ENCODE peak calls at places on chromosomes 11 and 22, in six cellular contexts. One of them, this sample, is unnamed.

GRCh38 chr11:98568011-98568410 is 452.7 kb upstream of the CNTN5 start:
- DNase-seq in Peyer's patch: no peak
- DNase-seq in ovary: no peak
- DNase-seq in upper lobe of right lung: no peak
- DNase-seq in psoas muscle: no peak
- DNase-seq in transverse colon: no peak
- DNase-seq in this sample: no peak

GRCh38 chr11:35525501-35526175 is at the start of gene PAMR1:
- DNase-seq in Peyer's patch: peak; percentile 51
- DNase-seq in ovary: peak; percentile 21
- DNase-seq in upper lobe of right lung: peak; percentile 66
- DNase-seq in psoas muscle: peak; percentile 57
- DNase-seq in transverse colon: peak; percentile 29
- DNase-seq in this sample: peak; percentile 77

GRCh38 chr11:10394229-10395100 is 60.6 kb upstream of the AMPD3 start:
- DNase-seq in Peyer's patch: no peak
- DNase-seq in ovary: no peak
- DNase-seq in upper lobe of right lung: no peak
- DNase-seq in psoas muscle: no peak
- DNase-seq in transverse colon: no peak
- DNase-seq in this sample: no peak

GRCh38 chr22:19448076-19448607 is 631 bp upstream of the C22orf39 start:
- DNase-seq in Peyer's patch: peak; percentile 75
- DNase-seq in ovary: no peak
- DNase-seq in upper lobe of right lung: no peak
- DNase-seq in psoas muscle: no peak
- DNase-seq in transverse colon: peak; percentile 57
- DNase-seq in this sample: no peak

GRCh38 chr11:76013526-76013925 is 192.8 kb downstream of the WNT11 start:
- DNase-seq in Peyer's patch: no peak
- DNase-seq in ovary: no peak
- DNase-seq in upper lobe of right lung: no peak
- DNase-seq in psoas muscle: no peak
- DNase-seq in transverse colon: no peak
- DNase-seq in this sample: no peak

GRCh38 chr11:9302448-9302847 is 11.9 kb downstream of the TMEM41B start:
- DNase-seq in Peyer's patch: no peak
- DNase-seq in ovary: no peak
- DNase-seq in upper lobe of right lung: no peak
- DNase-seq in psoas muscle: no peak
- DNase-seq in transverse colon: no peak
- DNase-seq in this sample: no peak

GRCh38 chr11:32437406-32438345 is 2.3 kb upstream of the WT1 start:
- DNase-seq in Peyer's patch: no peak
- DNase-seq in ovary: peak; percentile 68
- DNase-seq in upper lobe of right lung: no peak
- DNase-seq in psoas muscle: no peak
- DNase-seq in transverse colon: no peak
- DNase-seq in this sample: peak; percentile 54

GRCh38 chr11:134942633-134943032 is 530.6 kb upstream of the B3GAT1 start:
- DNase-seq in Peyer's patch: no peak
- DNase-seq in ovary: no peak
- DNase-seq in upper lobe of right lung: no peak
- DNase-seq in psoas muscle: no peak
- DNase-seq in transverse colon: no peak
- DNase-seq in this sample: no peak

GRCh38 chr11:67420646-67421420 is 5.4 kb downstream of the CARNS1 start:
- DNase-seq in Peyer's patch: peak; percentile 100
- DNase-seq in ovary: peak; percentile 99
- DNase-seq in upper lobe of right lung: peak; percentile 99
- DNase-seq in psoas muscle: peak; percentile 97
- DNase-seq in transverse colon: peak; percentile 99
- DNase-seq in this sample: peak; percentile 95

GRCh38 chr22:46196268-46196667 is 45.9 kb downstream of the PPARA start:
- DNase-seq in Peyer's patch: peak; percentile 79
- DNase-seq in ovary: no peak
- DNase-seq in upper lobe of right lung: no peak
- DNase-seq in psoas muscle: peak; percentile 54
- DNase-seq in transverse colon: peak; percentile 66
- DNase-seq in this sample: no peak

GRCh38 chr11:72352859-72353551 is 81.3 kb downstream of the CLPB start:
- DNase-seq in Peyer's patch: no peak
- DNase-seq in ovary: no peak
- DNase-seq in upper lobe of right lung: no peak
- DNase-seq in psoas muscle: no peak
- DNase-seq in transverse colon: no peak
- DNase-seq in this sample: peak; percentile 27

GRCh38 chr22:27487600-27488450 is 313.7 kb downstream of the MN1 start:
- DNase-seq in Peyer's patch: no peak
- DNase-seq in ovary: no peak
- DNase-seq in upper lobe of right lung: no peak
- DNase-seq in psoas muscle: no peak
- DNase-seq in transverse colon: no peak
- DNase-seq in this sample: no peak

GRCh38 chr11:119901657-119902577 is 172.9 kb upstream of the NECTIN1 start:
- DNase-seq in Peyer's patch: peak; percentile 38
- DNase-seq in ovary: no peak
- DNase-seq in upper lobe of right lung: no peak
- DNase-seq in psoas muscle: no peak
- DNase-seq in transverse colon: no peak
- DNase-seq in this sample: no peak

GRCh38 chr11:134557571-134558257 is 145.7 kb upstream of the B3GAT1 start:
- DNase-seq in Peyer's patch: no peak
- DNase-seq in ovary: no peak
- DNase-seq in upper lobe of right lung: peak; percentile 17
- DNase-seq in psoas muscle: no peak
- DNase-seq in transverse colon: no peak
- DNase-seq in this sample: no peak

GRCh38 chr11:19816040-19816439 is 103.4 kb downstream of the NAV2 start:
- DNase-seq in Peyer's patch: no peak
- DNase-seq in ovary: no peak
- DNase-seq in upper lobe of right lung: no peak
- DNase-seq in psoas muscle: no peak
- DNase-seq in transverse colon: no peak
- DNase-seq in this sample: no peak

GRCh38 chr22:39212721-39213376 is 31.9 kb downstream of the PDGFB start:
- DNase-seq in Peyer's patch: peak; percentile 23
- DNase-seq in ovary: no peak
- DNase-seq in upper lobe of right lung: peak; percentile 20
- DNase-seq in psoas muscle: no peak
- DNase-seq in transverse colon: no peak
- DNase-seq in this sample: no peak

GRCh38 chr22:48618326-48618725 is 1209.3 kb downstream of the BRD1 start:
- DNase-seq in Peyer's patch: no peak
- DNase-seq in ovary: no peak
- DNase-seq in upper lobe of right lung: no peak
- DNase-seq in psoas muscle: no peak
- DNase-seq in transverse colon: no peak
- DNase-seq in this sample: no peak

GRCh38 chr11:127362754-127363153 is 362.2 kb upstream of the KIRREL3 start:
- DNase-seq in Peyer's patch: no peak
- DNase-seq in ovary: no peak
- DNase-seq in upper lobe of right lung: no peak
- DNase-seq in psoas muscle: no peak
- DNase-seq in transverse colon: no peak
- DNase-seq in this sample: no peak

GRCh38 chr11:96050435-96051182 is 126.7 kb upstream of the MTMR2 start:
- DNase-seq in Peyer's patch: no peak
- DNase-seq in ovary: no peak
- DNase-seq in upper lobe of right lung: no peak
- DNase-seq in psoas muscle: no peak
- DNase-seq in transverse colon: no peak
- DNase-seq in this sample: no peak

GRCh38 chr11:117428856-117429229 is 101.2 kb downstream of the CEP164 start:
- DNase-seq in Peyer's patch: no peak
- DNase-seq in ovary: no peak
- DNase-seq in upper lobe of right lung: no peak
- DNase-seq in psoas muscle: no peak
- DNase-seq in transverse colon: no peak
- DNase-seq in this sample: no peak

GRCh38 chr11:96543177-96543576 is 153.4 kb downstream of the JRKL start:
- DNase-seq in Peyer's patch: no peak
- DNase-seq in ovary: no peak
- DNase-seq in upper lobe of right lung: no peak
- DNase-seq in psoas muscle: no peak
- DNase-seq in transverse colon: no peak
- DNase-seq in this sample: no peak

DNA sequence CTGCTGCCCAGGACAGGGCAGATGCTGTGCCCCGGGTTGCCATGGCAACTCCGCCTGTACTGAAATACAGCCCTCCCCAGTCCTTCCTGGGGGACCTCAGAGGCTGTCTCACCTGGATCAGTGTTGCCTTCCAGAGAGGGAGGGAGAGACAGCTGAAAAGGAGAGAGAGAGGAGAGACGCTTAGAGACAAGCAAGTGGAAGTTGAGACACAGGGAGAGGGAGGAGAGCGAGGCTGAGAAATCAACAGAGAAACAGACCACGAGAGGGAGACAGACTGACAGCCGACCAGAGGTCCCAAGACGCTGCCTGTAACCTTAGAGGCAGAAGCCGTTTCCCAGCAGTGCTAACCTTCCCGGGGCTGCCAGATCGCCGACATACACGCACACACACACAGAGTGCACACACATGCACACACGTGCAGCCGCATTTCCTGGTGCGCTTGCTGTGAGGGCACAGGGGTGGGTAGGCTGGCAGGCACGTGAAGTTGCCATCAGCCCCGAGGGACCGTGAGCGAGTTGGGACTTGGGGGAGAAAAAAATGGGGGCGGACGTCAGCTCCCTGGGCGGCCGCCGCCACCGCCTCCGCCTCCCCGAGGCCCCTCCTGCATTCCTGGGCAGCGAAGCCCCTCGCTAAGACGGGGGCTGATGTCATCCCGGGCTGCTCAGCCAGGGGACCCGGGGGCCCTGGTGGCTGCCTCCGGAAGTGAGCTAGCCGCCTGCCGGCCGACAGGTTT is 88.6 kb upstream of the CRYBB3 start:
- DNase-seq in Peyer's patch: peak; percentile 79
- DNase-seq in ovary: peak; percentile 56
- DNase-seq in upper lobe of right lung: peak; percentile 84
- DNase-seq in psoas muscle: peak; percentile 55
- DNase-seq in transverse colon: peak; percentile 68
- DNase-seq in this sample: peak; percentile 28
- H3K4me3 ChIP-seq in Peyer's patch: peak overlapping the region; percentile 20
- H3K4me3 ChIP-seq in ovary: peak overlapping the region; percentile 32
- H3K4me3 ChIP-seq in upper lobe of right lung: peak overlapping the region; percentile 59
- H3K4me3 ChIP-seq in psoas muscle: peak overlapping the region; percentile 77
- H3K4me3 ChIP-seq in transverse colon: peak overlapping the region; percentile 49
- H3K4me3 ChIP-seq in this sample: peak overlapping the region; percentile 45

GRCh38 chr22:18031670-18032454 is 7.5 kb upstream of the MICAL3 start:
- DNase-seq in Peyer's patch: no peak
- DNase-seq in ovary: no peak
- DNase-seq in upper lobe of right lung: no peak
- DNase-seq in psoas muscle: peak; percentile 63
- DNase-seq in transverse colon: no peak
- DNase-seq in this sample: peak; percentile 86

GRCh38 chr22:18035740-18036139 is 11.4 kb upstream of the MICAL3 start:
- DNase-seq in Peyer's patch: no peak
- DNase-seq in ovary: no peak
- DNase-seq in upper lobe of right lung: no peak
- DNase-seq in psoas muscle: peak; percentile 89
- DNase-seq in transverse colon: peak; percentile 41
- DNase-seq in this sample: no peak

GRCh38 chr22:18034076-18034475 is 9.7 kb upstream of the MICAL3 start:
- DNase-seq in Peyer's patch: no peak
- DNase-seq in ovary: no peak
- DNase-seq in upper lobe of right lung: no peak
- DNase-seq in psoas muscle: no peak
- DNase-seq in transverse colon: no peak
- DNase-seq in this sample: no peak

GRCh38 chr22:18032455-18033101 is 8.2 kb upstream of the MICAL3 start:
- DNase-seq in Peyer's patch: no peak
- DNase-seq in ovary: no peak
- DNase-seq in upper lobe of right lung: no peak
- DNase-seq in psoas muscle: no peak
- DNase-seq in transverse colon: no peak
- DNase-seq in this sample: peak; percentile 73

GRCh38 chr22:18033204-18033998 is 9.0 kb upstream of the MICAL3 start:
- DNase-seq in Peyer's patch: no peak
- DNase-seq in ovary: no peak
- DNase-seq in upper lobe of right lung: no peak
- DNase-seq in psoas muscle: no peak
- DNase-seq in transverse colon: no peak
- DNase-seq in this sample: peak; percentile 35
- H3K27ac ChIP-seq in Peyer's patch: no peak overlapping the region
- H3K27ac ChIP-seq in ovary: peak overlapping the region; percentile 11
- H3K27ac ChIP-seq in upper lobe of right lung: no peak overlapping the region
- H3K27ac ChIP-seq in psoas muscle: peak overlapping the region; percentile 79
- H3K27ac ChIP-seq in transverse colon: peak overlapping the region; percentile 61
- H3K27ac ChIP-seq in this sample: peak overlapping the region; percentile 77

GRCh38 chr11:34072041-34072440 is 20.5 kb downstream of the CAPRIN1 start:
- DNase-seq in Peyer's patch: no peak
- DNase-seq in ovary: no peak
- DNase-seq in upper lobe of right lung: no peak
- DNase-seq in psoas muscle: no peak
- DNase-seq in transverse colon: no peak
- DNase-seq in this sample: no peak

GRCh38 chr11:34068098-34068497 is 16.6 kb downstream of the CAPRIN1 start:
- DNase-seq in Peyer's patch: no peak
- DNase-seq in ovary: no peak
- DNase-seq in upper lobe of right lung: no peak
- DNase-seq in psoas muscle: no peak
- DNase-seq in transverse colon: no peak
- DNase-seq in this sample: no peak

GRCh38 chr11:34075178-34075820 is 23.8 kb downstream of the CAPRIN1 start:
- DNase-seq in Peyer's patch: no peak
- DNase-seq in ovary: no peak
- DNase-seq in upper lobe of right lung: no peak
- DNase-seq in psoas muscle: no peak
- DNase-seq in transverse colon: no peak
- DNase-seq in this sample: no peak

GRCh38 chr11:34074391-34074790 is 22.9 kb downstream of the CAPRIN1 start:
- DNase-seq in Peyer's patch: no peak
- DNase-seq in ovary: no peak
- DNase-seq in upper lobe of right lung: no peak
- DNase-seq in psoas muscle: no peak
- DNase-seq in transverse colon: no peak
- DNase-seq in this sample: no peak

GRCh38 chr11:34072831-34073230 is 21.3 kb downstream of the CAPRIN1 start:
- DNase-seq in Peyer's patch: no peak
- DNase-seq in ovary: no peak
- DNase-seq in upper lobe of right lung: no peak
- DNase-seq in psoas muscle: no peak
- DNase-seq in transverse colon: no peak
- DNase-seq in this sample: no peak
- H3K36me3 ChIP-seq in Peyer's patch: peaks cover 49% of the 10 kb centered on the region
- H3K36me3 ChIP-seq in ovary: no peaks in the 10 kb centered on the region
- H3K36me3 ChIP-seq in upper lobe of right lung: peaks cover 69% of the 10 kb centered on the region
- H3K36me3 ChIP-seq in psoas muscle: peaks cover 65% of the 10 kb centered on the region
- H3K36me3 ChIP-seq in transverse colon: peaks cover 2% of the 10 kb centered on the region
- H3K36me3 ChIP-seq in this sample: no peaks in the 10 kb centered on the region

DNA sequence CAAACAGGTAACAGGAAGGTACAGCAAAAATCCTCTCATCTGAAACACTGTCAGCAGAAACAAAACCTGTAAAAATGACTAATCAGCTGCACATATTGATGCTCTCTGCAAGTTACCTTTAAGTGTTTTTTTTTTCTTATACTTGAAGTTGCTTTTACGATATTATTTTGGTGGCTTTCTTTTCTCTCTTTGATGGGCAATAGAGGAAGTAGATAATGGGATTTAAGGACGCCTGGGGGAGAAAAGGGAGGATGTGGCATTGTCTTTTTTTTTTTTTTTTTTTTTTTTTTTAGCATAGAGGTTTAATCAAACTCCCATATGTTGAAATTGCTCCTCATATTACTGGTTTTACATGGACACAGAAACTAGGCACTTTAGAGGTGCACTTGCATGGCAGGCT is 11.4 kb upstream of the ADSL start:
- DNase-seq in Peyer's patch: no peak
- DNase-seq in ovary: no peak
- DNase-seq in upper lobe of right lung: no peak
- DNase-seq in psoas muscle: no peak
- DNase-seq in transverse colon: no peak
- DNase-seq in this sample: no peak
- H3K4me3 ChIP-seq in Peyer's patch: no peak overlapping the region
- H3K4me3 ChIP-seq in ovary: no peak overlapping the region
- H3K4me3 ChIP-seq in upper lobe of right lung: no peak overlapping the region
- H3K4me3 ChIP-seq in psoas muscle: no peak overlapping the region
- H3K4me3 ChIP-seq in transverse colon: no peak overlapping the region
- H3K4me3 ChIP-seq in this sample: no peak overlapping the region

This sample was measured in uterus.